ENCODE peak calls at places on chromosomes 5 and 9, in seven cellular contexts. One of them, this sample, is unnamed.

GRCh38 chr9:34381323-34381722 is 4.6 kb upstream of the MYORG start:
- DNase-seq in GM12878: no peak
- DNase-seq in HepG2: no peak
- DNase-seq in H1: peak
- DNase-seq in SK-N-SH: no peak
- DNase-seq in HCT116: no peak
- DNase-seq in K562: no peak
- DNase-seq in this sample: no peak

GRCh38 chr5:102314328-102314727 is 18.2 kb upstream of the SLCO4C1 start:
- DNase-seq in GM12878: no peak
- DNase-seq in HepG2: no peak
- DNase-seq in H1: no peak
- DNase-seq in SK-N-SH: no peak
- DNase-seq in HCT116: no peak
- DNase-seq in K562: no peak
- DNase-seq in this sample: no peak

GRCh38 chr5:62575556-62575955 is 3.1 kb upstream of the LRRC70 start:
- DNase-seq in GM12878: no peak
- DNase-seq in HepG2: no peak
- DNase-seq in H1: no peak
- DNase-seq in SK-N-SH: no peak
- DNase-seq in HCT116: no peak
- DNase-seq in K562: no peak
- DNase-seq in this sample: no peak

GRCh38 chr5:3954189-3954588 is 358.6 kb downstream of the IRX1 start:
- DNase-seq in GM12878: no peak
- DNase-seq in HepG2: no peak
- DNase-seq in H1: no peak
- DNase-seq in SK-N-SH: no peak
- DNase-seq in HCT116: no peak
- DNase-seq in K562: no peak
- DNase-seq in this sample: no peak

GRCh38 chr5:26563979-26564378 is 474.4 kb downstream of the CDH9 start:
- DNase-seq in GM12878: no peak
- DNase-seq in HepG2: no peak
- DNase-seq in H1: no peak
- DNase-seq in SK-N-SH: no peak
- DNase-seq in HCT116: no peak
- DNase-seq in K562: no peak
- DNase-seq in this sample: no peak

GRCh38 chr5:118144540-118144939 is 843.8 kb downstream of the DTWD2 start:
- DNase-seq in GM12878: no peak
- DNase-seq in HepG2: no peak
- DNase-seq in H1: no peak
- DNase-seq in SK-N-SH: no peak
- DNase-seq in HCT116: no peak
- DNase-seq in K562: no peak
- DNase-seq in this sample: no peak

GRCh38 chr5:66306105-66306843 is 162.2 kb downstream of the SREK1 start:
- DNase-seq in GM12878: no peak
- DNase-seq in HepG2: peak
- DNase-seq in H1: peak
- DNase-seq in SK-N-SH: peak
- DNase-seq in HCT116: peak
- DNase-seq in K562: peak
- DNase-seq in this sample: peak

GRCh38 chr9:124264812-124265211 is 7.1 kb downstream of the NEK6 start:
- DNase-seq in GM12878: peak
- DNase-seq in HepG2: no peak
- DNase-seq in H1: no peak
- DNase-seq in SK-N-SH: no peak
- DNase-seq in HCT116: no peak
- DNase-seq in K562: no peak
- DNase-seq in this sample: no peak

GRCh38 chr9:38374847-38375571 is 17.5 kb upstream of the ALDH1B1 start:
- DNase-seq in GM12878: no peak
- DNase-seq in HepG2: peak
- DNase-seq in H1: no peak
- DNase-seq in SK-N-SH: no peak
- DNase-seq in HCT116: no peak
- DNase-seq in K562: no peak
- DNase-seq in this sample: no peak

GRCh38 chr9:98873535-98874432 is 66.3 kb downstream of the GALNT12 start:
- DNase-seq in GM12878: no peak
- DNase-seq in HepG2: no peak
- DNase-seq in H1: no peak
- DNase-seq in SK-N-SH: no peak
- DNase-seq in HCT116: no peak
- DNase-seq in K562: no peak
- DNase-seq in this sample: no peak

GRCh38 chr5:32332361-32332760 is 19.6 kb upstream of the MTMR12 start:
- DNase-seq in GM12878: no peak
- DNase-seq in HepG2: no peak
- DNase-seq in H1: no peak
- DNase-seq in SK-N-SH: no peak
- DNase-seq in HCT116: no peak
- DNase-seq in K562: no peak
- DNase-seq in this sample: no peak

GRCh38 chr5:82334856-82335255 is 56.7 kb upstream of the RPS23 start:
- DNase-seq in GM12878: no peak
- DNase-seq in HepG2: no peak
- DNase-seq in H1: no peak
- DNase-seq in SK-N-SH: no peak
- DNase-seq in HCT116: no peak
- DNase-seq in K562: no peak
- DNase-seq in this sample: peak

GRCh38 chr5:108910627-108911026 is 162.9 kb downstream of the FER start:
- DNase-seq in GM12878: no peak
- DNase-seq in HepG2: no peak
- DNase-seq in H1: no peak
- DNase-seq in SK-N-SH: no peak
- DNase-seq in HCT116: no peak
- DNase-seq in K562: no peak
- DNase-seq in this sample: no peak

GRCh38 chr9:33465596-33466564 is 7.8 kb downstream of the NOL6 start:
- DNase-seq in GM12878: no peak
- DNase-seq in HepG2: no peak
- DNase-seq in H1: no peak
- DNase-seq in SK-N-SH: peak
- DNase-seq in HCT116: no peak
- DNase-seq in K562: peak
- DNase-seq in this sample: no peak

GRCh38 chr5:56264417-56265025 is 31.4 kb upstream of the ANKRD55 start:
- DNase-seq in GM12878: no peak
- DNase-seq in HepG2: peak
- DNase-seq in H1: peak
- DNase-seq in SK-N-SH: peak
- DNase-seq in HCT116: peak
- DNase-seq in K562: peak
- DNase-seq in this sample: no peak

GRCh38 chr9:136205707-136205992 is 722 bp upstream of the LHX3 start:
- DNase-seq in GM12878: no peak
- DNase-seq in HepG2: no peak
- DNase-seq in H1: no peak
- DNase-seq in SK-N-SH: no peak
- DNase-seq in HCT116: no peak
- DNase-seq in K562: no peak
- DNase-seq in this sample: no peak

GRCh38 chr9:136204086-136204805 is 682 bp downstream of the LHX3 start:
- DNase-seq in GM12878: no peak
- DNase-seq in HepG2: no peak
- DNase-seq in H1: no peak
- DNase-seq in SK-N-SH: no peak
- DNase-seq in HCT116: no peak
- DNase-seq in K562: no peak
- DNase-seq in this sample: no peak

GRCh38 chr9:136203406-136204085 is 1.4 kb downstream of the LHX3 start:
- DNase-seq in GM12878: no peak
- DNase-seq in HepG2: no peak
- DNase-seq in H1: no peak
- DNase-seq in SK-N-SH: peak
- DNase-seq in HCT116: no peak
- DNase-seq in K562: no peak
- DNase-seq in this sample: no peak

GRCh38 chr9:136206602-136207333 is 1.8 kb upstream of the LHX3 start:
- DNase-seq in GM12878: no peak
- DNase-seq in HepG2: no peak
- DNase-seq in H1: no peak
- DNase-seq in SK-N-SH: peak
- DNase-seq in HCT116: no peak
- DNase-seq in K562: no peak
- DNase-seq in this sample: no peak

GRCh38 chr9:136204838-136205706 is at the start of gene LHX3:
- DNase-seq in GM12878: no peak
- DNase-seq in HepG2: no peak
- DNase-seq in H1: peak
- DNase-seq in SK-N-SH: no peak
- DNase-seq in HCT116: no peak
- DNase-seq in K562: peak
- DNase-seq in this sample: no peak
- TF ChIP-seq JUND in GM12878: no peak
- TF ChIP-seq JUND in HepG2: no peak
- TF ChIP-seq JUND in H1: no peak
- TF ChIP-seq JUND in SK-N-SH: no peak
- TF ChIP-seq JUND in HCT116: no peak
- TF ChIP-seq JUND in K562: no peak
- TF ChIP-seq JUND in this sample: no peak

DNA sequence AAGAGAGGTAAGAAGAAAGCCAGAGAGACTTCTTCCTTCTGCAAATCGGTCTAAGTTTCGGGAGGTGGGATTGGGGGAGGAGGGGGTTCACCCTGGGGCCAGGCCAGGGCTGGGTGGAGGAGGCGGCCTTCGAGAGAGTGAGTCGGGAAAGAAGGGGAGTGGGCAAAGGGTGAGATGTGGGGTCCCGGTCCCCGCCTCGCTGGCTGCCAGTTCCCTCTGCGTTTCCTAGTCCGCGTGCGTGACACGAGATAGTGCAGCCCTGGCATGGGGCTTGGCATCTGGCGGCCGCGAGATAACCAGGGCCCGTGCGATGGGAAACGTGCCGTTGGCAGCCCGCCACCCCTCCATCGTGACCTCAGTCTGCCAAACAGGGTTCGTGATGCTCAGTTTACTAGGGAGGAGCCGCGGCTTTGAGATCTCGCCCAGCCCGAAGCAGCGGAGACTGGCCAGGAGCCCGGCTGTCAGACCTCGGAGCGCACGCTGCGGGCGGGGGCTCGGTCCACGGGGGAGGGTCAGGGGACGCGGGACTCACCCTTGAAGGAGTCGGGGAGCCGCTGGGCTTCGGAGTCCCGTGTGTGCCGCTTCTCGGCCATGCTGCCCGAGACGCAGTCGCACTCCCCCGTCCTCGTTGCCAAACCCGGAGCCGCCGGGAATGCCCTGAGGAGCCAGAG is at the start of gene STOM:
- DNase-seq in GM12878: no peak
- DNase-seq in HepG2: peak
- DNase-seq in H1: no peak
- DNase-seq in SK-N-SH: peak
- DNase-seq in HCT116: no peak
- DNase-seq in K562: no peak
- DNase-seq in this sample: no peak
- TF ChIP-seq JUND in GM12878: no peak
- TF ChIP-seq JUND in HepG2: no peak
- TF ChIP-seq JUND in H1: no peak
- TF ChIP-seq JUND in SK-N-SH: no peak
- TF ChIP-seq JUND in HCT116: no peak
- TF ChIP-seq JUND in K562: no peak
- TF ChIP-seq JUND in this sample: no peak

GRCh38 chr5:167639213-167639612 is 652.2 kb upstream of the WWC1 start:
- DNase-seq in GM12878: no peak
- DNase-seq in HepG2: no peak
- DNase-seq in H1: no peak
- DNase-seq in SK-N-SH: no peak
- DNase-seq in HCT116: no peak
- DNase-seq in K562: no peak
- DNase-seq in this sample: no peak
- TF ChIP-seq JUND in GM12878: no peak
- TF ChIP-seq JUND in HepG2: no peak
- TF ChIP-seq JUND in H1: no peak
- TF ChIP-seq JUND in SK-N-SH: no peak
- TF ChIP-seq JUND in HCT116: no peak
- TF ChIP-seq JUND in K562: no peak
- TF ChIP-seq JUND in this sample: no peak

GRCh38 chr5:12019306-12019705 is 115.1 kb upstream of the CTNND2 start:
- DNase-seq in GM12878: no peak
- DNase-seq in HepG2: no peak
- DNase-seq in H1: no peak
- DNase-seq in SK-N-SH: no peak
- DNase-seq in HCT116: no peak
- DNase-seq in K562: no peak
- DNase-seq in this sample: no peak

GRCh38 chr5:12022444-12022843 is 118.2 kb upstream of the CTNND2 start:
- DNase-seq in GM12878: no peak
- DNase-seq in HepG2: no peak
- DNase-seq in H1: no peak
- DNase-seq in SK-N-SH: no peak
- DNase-seq in HCT116: no peak
- DNase-seq in K562: no peak
- DNase-seq in this sample: no peak

GRCh38 chr5:12023614-12024241 is 119.5 kb upstream of the CTNND2 start:
- DNase-seq in GM12878: peak
- DNase-seq in HepG2: peak
- DNase-seq in H1: no peak
- DNase-seq in SK-N-SH: peak
- DNase-seq in HCT116: no peak
- DNase-seq in K562: peak
- DNase-seq in this sample: peak
- TF ChIP-seq JUND in GM12878: no peak
- TF ChIP-seq JUND in HepG2: no peak
- TF ChIP-seq JUND in H1: no peak
- TF ChIP-seq JUND in SK-N-SH: no peak
- TF ChIP-seq JUND in HCT116: no peak
- TF ChIP-seq JUND in K562: no peak
- TF ChIP-seq JUND in this sample: no peak

DNA sequence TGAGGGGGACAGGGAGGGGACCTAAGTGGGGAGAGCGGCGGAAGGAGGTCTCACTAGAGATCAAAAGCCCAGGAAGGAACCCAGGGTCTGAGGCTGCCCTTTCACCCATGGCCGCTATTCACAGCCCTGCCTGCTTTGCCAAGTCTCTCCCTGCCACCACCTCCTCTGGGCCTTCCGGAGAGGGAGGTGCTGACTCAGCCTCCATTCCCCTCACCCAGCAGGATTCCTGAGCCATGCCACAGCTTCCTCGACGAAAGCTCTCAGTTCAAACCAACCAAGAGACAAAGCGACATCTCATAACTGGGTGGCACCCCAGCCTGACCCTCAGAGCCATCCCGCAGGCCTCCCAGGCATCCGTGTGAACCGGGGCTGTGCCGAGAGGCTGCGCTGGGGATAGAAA is 36.7 kb downstream of the PAX5 start:
- DNase-seq in GM12878: no peak
- DNase-seq in HepG2: no peak
- DNase-seq in H1: no peak
- DNase-seq in SK-N-SH: no peak
- DNase-seq in HCT116: no peak
- DNase-seq in K562: no peak
- DNase-seq in this sample: no peak
- TF ChIP-seq JUND in GM12878: no peak
- TF ChIP-seq JUND in HepG2: no peak
- TF ChIP-seq JUND in H1: no peak
- TF ChIP-seq JUND in SK-N-SH: no peak
- TF ChIP-seq JUND in HCT116: no peak
- TF ChIP-seq JUND in K562: no peak
- TF ChIP-seq JUND in this sample: no peak